ENCODE peak calls at places on chromosomes 1 and 21, in five cellular contexts. R is K562, K is upper lobe of left lung, G is tibial nerve, O is H1. X is an unnamed sample.

GRCh38 chr21:43916076-43916475 is 51.1 kb downstream of the AGPAT3 start:
- DNase-seq in R (peak; percentile 50), K (no peak), G (no peak), O (no peak), X (no peak)

GRCh38 chr1:32406629-32407111 is 12.4 kb upstream of the BSDC1 start:
- DNase-seq in R (peak; percentile 32), K (no peak), G (no peak), O (no peak), X (no peak)

GRCh38 chr1:154791292-154792278 is 78.5 kb downstream of the KCNN3 start:
- DNase-seq in R (no peak), K (peak; percentile 30), G (no peak), O (no peak), X (peak; percentile 70)

GRCh38 chr1:248926401-248927182 is 20.6 kb downstream of the PGBD2 start:
- DNase-seq in R (peak; percentile 72), K (no peak), G (no peak), O (no peak), X (no peak)

GRCh38 chr1:184429342-184429741 is 42.5 kb downstream of the C1orf21 start:
- DNase-seq in R (no peak), K (no peak), G (no peak), O (no peak), X (no peak)

GRCh38 chr1:97870574-97870973 is 50.3 kb downstream of the DPYD start:
- DNase-seq in R (no peak), K (no peak), G (no peak), O (no peak), X (no peak)

GRCh38 chr21:39927304-39927886 is 60.2 kb downstream of the PCP4 start:
- DNase-seq in R (no peak), K (no peak), G (no peak), O (no peak), X (no peak)

GRCh38 chr1:6448749-6449631 is 17.0 kb downstream of the TNFRSF25 start:
- DNase-seq in R (peak; percentile 57), K (no peak), G (no peak), O (no peak), X (peak; percentile 60)

GRCh38 chr1:53324321-53324720 is 3.5 kb downstream of the LRP8 start:
- DNase-seq in R (no peak), K (no peak), G (no peak), O (no peak), X (no peak)

GRCh38 chr1:113271039-113271438 is 119.3 kb upstream of the MAGI3 start:
- DNase-seq in R (no peak), K (no peak), G (no peak), O (no peak), X (peak; percentile 32)

GRCh38 chr1:179706339-179706941 is 36.7 kb upstream of the FAM163A start:
- DNase-seq in R (peak; percentile 80), K (no peak), G (no peak), O (no peak), X (peak; percentile 49)

GRCh38 chr1:156860639-156861423 is at the start of gene NTRK1:
- DNase-seq in R (peak; percentile 84), K (no peak), G (no peak), O (no peak), X (peak; percentile 31)
- TF ChIP-seq POLR2A in R (no peak), K (no peak), G (no peak), O (no peak), X (no peak)

GRCh38 chr1:224495861-224496260 is 61.3 kb upstream of the WDR26 start:
- DNase-seq in R (no peak), K (no peak), G (no peak), O (no peak), X (no peak)

GRCh38 chr1:224499204-224499603 is 64.6 kb upstream of the WDR26 start:
- DNase-seq in R (peak; percentile 80), K (no peak), G (no peak), O (no peak), X (no peak)

GRCh38 chr1:224496826-224497225 is 62.2 kb upstream of the WDR26 start:
- DNase-seq in R (no peak), K (no peak), G (no peak), O (no peak), X (no peak)

GRCh38 chr1:224498574-224499170 is 64.1 kb upstream of the WDR26 start:
- DNase-seq in R (no peak), K (peak; percentile 31), G (no peak), O (peak; percentile 75), X (no peak)

DNA sequence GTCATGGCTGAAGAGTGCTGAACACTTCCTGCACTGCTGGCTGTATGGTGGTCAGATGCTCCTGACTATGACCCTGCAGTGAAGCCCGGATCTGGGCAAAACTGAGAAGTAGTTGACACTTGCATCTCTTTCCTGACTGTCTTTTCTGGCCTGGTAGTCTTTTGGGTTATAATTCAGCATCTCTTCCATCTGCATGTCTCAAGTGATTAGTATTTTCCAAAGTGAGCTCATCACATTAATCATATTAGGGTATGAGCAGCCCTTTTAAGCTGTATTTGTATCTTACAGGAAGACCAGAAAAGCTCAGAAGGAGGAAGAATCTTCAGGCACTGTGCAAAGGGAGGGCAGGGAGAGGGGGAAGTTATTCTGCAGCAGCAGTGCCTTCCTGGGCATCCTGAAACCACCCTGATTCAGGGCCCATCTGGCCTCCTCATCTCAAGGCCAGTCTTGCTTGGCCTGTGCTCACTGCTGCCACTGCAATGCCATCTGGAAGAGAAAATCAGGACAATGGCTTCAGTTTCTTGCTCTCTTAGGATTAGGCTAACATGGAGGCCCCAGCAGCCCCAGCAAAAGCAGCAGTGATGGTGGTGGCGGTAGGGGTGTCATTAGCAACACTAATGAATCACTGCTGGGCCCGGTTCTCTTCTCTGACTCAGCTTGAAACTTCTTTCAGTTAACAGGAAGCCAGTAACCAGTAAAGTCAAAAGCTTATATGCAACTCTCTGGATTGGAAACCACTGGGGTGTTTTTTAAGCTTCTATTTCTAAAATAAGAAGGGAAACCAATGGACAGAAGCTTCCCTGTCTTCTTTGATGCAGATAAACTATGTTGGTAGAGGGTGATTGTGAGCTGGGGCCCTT is 63.3 kb upstream of the WDR26 start:
- DNase-seq in R (no peak), K (peak; percentile 38), G (no peak), O (no peak), X (no peak)
- H3K4me1 ChIP-seq in R (peaks cover 32% of the 10 kb centered on the region), K (peaks cover 25% of the 10 kb centered on the region), G (no peaks in the 10 kb centered on the region), O (peaks cover 22% of the 10 kb centered on the region), X (peaks cover 28% of the 10 kb centered on the region)

GRCh38 chr1:190353538-190354101 is 124.0 kb downstream of the BRINP3 start:
- DNase-seq in R (no peak), K (no peak), G (no peak), O (no peak), X (no peak)
- TF ChIP-seq EP300 in R (no peak), K (no peak), G (no peak), O (no peak), X (no peak)

GRCh38 chr1:223298706-223299105 is 65.3 kb downstream of the SUSD4 start:
- DNase-seq in R (no peak), K (no peak), G (no peak), O (no peak), X (no peak)

GRCh38 chr1:223299553-223299952 is 64.4 kb downstream of the SUSD4 start:
- DNase-seq in R (no peak), K (no peak), G (no peak), O (no peak), X (no peak)

GRCh38 chr1:223301346-223301745 is 62.6 kb downstream of the SUSD4 start:
- DNase-seq in R (no peak), K (no peak), G (no peak), O (no peak), X (no peak)

DNA sequence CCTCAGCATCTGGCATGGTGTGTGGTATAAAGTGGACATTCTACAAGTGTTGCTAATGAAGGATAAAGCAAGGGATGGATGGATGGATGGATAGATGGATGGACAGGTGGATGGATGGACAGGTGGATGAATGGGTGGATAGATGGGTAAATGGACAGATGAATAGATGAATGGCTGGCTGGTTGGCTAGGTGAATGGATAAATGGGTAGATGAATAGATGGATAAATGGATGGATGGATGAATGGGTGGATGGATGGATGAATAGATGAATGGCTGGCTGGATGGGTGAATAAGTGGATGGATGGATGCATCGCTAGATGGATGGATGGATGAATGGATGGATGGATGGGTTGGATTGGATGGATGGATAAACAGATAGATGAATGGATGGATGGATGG is 66.2 kb downstream of the SUSD4 start:
- DNase-seq in R (no peak), K (no peak), G (no peak), O (no peak), X (no peak)
- TF ChIP-seq POLR2A in R (no peak), K (no peak), G (no peak), O (no peak), X (no peak)

GRCh38 chr21:36700295-36700960 is 1.5 kb downstream of the SIM2 start:
- DNase-seq in R (no peak), K (no peak), G (no peak), O (no peak), X (no peak)
- H3K4me1 ChIP-seq in R (no peaks in the 10 kb centered on the region), K (peaks cover 58% of the 10 kb centered on the region), G (no peaks in the 10 kb centered on the region), O (peaks cover 46% of the 10 kb centered on the region), X (peaks cover 48% of the 10 kb centered on the region)

GRCh38 chr1:192998536-192998935 is 60.6 kb downstream of the UCHL5 start:
- DNase-seq in R (peak; percentile 24), K (no peak), G (no peak), O (no peak), X (no peak)
- TF ChIP-seq EP300 in R (no peak), K (no peak), G (no peak), O (no peak), X (no peak)

DNA sequence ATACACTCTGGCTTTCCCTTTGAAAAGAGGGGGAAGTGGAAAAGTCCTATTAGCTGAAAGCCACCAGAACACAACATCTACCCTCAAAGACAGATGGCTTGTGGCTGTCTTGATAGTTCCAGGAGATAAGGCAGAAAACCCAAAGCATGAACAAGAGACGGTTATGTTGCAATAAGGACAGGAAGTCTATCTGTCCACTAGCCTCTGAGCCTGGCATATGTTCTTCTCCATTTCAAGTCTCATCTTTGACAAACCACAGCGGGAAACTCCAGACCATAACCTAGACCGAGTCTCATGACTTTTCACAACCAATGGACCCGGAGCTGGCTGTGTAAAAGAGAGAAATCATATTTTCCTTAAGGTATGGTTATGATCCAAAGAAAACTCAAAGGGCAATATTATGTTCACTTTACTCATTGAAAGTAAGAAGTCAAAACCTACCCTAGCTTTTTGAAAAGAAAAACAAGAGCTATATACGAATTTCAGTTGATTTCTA is 33.8 kb downstream of the DUSP10 start:
- DNase-seq in R (peak; percentile 90), K (peak; percentile 49), G (no peak), O (no peak), X (no peak)
- TF ChIP-seq POLR2A in R (no peak), K (no peak), G (no peak), O (no peak), X (no peak)

DNA sequence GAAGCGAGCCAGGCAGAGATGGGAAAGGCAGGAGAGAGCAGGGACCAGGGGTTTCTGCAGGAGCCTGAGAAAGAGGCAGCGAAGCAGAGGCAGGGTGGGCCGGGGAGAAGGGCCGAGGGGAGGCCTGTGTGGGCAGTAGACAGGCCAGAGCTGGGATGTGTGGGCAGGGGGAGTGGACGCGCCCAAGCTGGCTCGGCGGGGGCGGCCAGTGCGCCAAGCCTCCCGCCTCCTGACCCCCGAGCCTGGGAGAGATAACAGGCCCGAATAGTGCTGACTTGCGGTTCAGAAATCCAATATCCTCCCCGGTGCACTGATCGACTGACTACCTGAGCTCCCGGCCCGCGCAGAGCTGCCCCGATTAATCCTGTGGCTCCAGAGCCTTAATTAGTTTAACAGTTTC is 41.9 kb downstream of the AHDC1 start:
- DNase-seq in R (peak; percentile 76), K (no peak), G (no peak), O (no peak), X (no peak)
- H3K4me1 ChIP-seq in R (peaks cover 63% of the 10 kb centered on the region), K (peaks cover 62% of the 10 kb centered on the region), G (no peaks in the 10 kb centered on the region), O (peaks cover 33% of the 10 kb centered on the region), X (peaks cover 76% of the 10 kb centered on the region)

GRCh38 chr1:94068096-94068830 is 52.7 kb downstream of the ABCA4 start:
- DNase-seq in R (no peak), K (no peak), G (no peak), O (no peak), X (no peak)
- TF ChIP-seq EP300 in R (no peak), K (no peak), G (no peak), O (no peak), X (no peak)

GRCh38 chr1:234610582-234611152 is 689 bp upstream of the IRF2BP2 start:
- DNase-seq in R (peak; percentile 84), K (peak; percentile 96), G (peak; percentile 93), O (peak; percentile 43), X (peak; percentile 96)
- TF ChIP-seq POLR2A in R (peak; percentile 51), K (no peak), G (peak; percentile 92), O (peak; percentile 68), X (peak; percentile 89)

X was measured in transverse colon.